ENCODE peak calls at places on chromosomes 13 and 19, in ten cellular contexts. V, B, I, A, D, N, Q, R, T and S are unnamed samples.

GRCh38 chr13:86864376-86864775 is 806.8 kb upstream of the SLITRK5 start:
- DNase-seq in V (no peak), B (no peak), I (no peak), A (no peak), D (no peak), N (peak), Q (no peak), R (no peak), T (no peak), S (no peak)

GRCh38 chr19:17796013-17796837 is 1.3 kb downstream of the B3GNT3 start:
- DNase-seq in V (no peak), B (no peak), I (no peak), A (no peak), D (no peak), N (peak), Q (no peak), R (no peak), T (no peak), S (no peak)

GRCh38 chr13:47159853-47160550 is 263.1 kb upstream of the HTR2A start:
- DNase-seq in V (no peak), B (no peak), I (no peak), A (no peak), D (no peak), N (no peak), Q (no peak), R (no peak), T (no peak), S (no peak)

GRCh38 chr13:39410089-39410901 is 192.7 kb downstream of the LHFPL6 start:
- DNase-seq in V (peak), B (no peak), I (no peak), A (peak), D (peak), N (no peak), Q (no peak), R (no peak), T (no peak), S (no peak)

GRCh38 chr19:35066121-35066520 is 24.6 kb downstream of the HPN start:
- DNase-seq in V (no peak), B (no peak), I (no peak), A (no peak), D (no peak), N (no peak), Q (no peak), R (no peak), T (no peak), S (no peak)

GRCh38 chr19:35433448-35433847 is 14.6 kb upstream of the FFAR2 start:
- DNase-seq in V (no peak), B (no peak), I (no peak), A (no peak), D (no peak), N (no peak), Q (no peak), R (no peak), T (no peak), S (no peak)

GRCh38 chr13:41034862-41035261 is 15.7 kb upstream of the ELF1 start:
- DNase-seq in V (no peak), B (no peak), I (no peak), A (no peak), D (no peak), N (no peak), Q (no peak), R (no peak), T (no peak), S (no peak)

GRCh38 chr13:40440990-40441820 is 225.2 kb downstream of the FOXO1 start:
- DNase-seq in V (peak), B (peak), I (no peak), A (peak), D (peak), N (no peak), Q (no peak), R (peak), T (peak), S (no peak)

GRCh38 chr19:55113570-55114039 is 3.8 kb downstream of the PPP1R12C start:
- DNase-seq in V (peak), B (no peak), I (no peak), A (peak), D (peak), N (no peak), Q (peak), R (peak), T (peak), S (no peak)

GRCh38 chr19:2354670-2355069 is 5.4 kb upstream of the TMPRSS9 start:
- DNase-seq in V (no peak), B (no peak), I (no peak), A (no peak), D (no peak), N (no peak), Q (no peak), R (no peak), T (no peak), S (no peak)

GRCh38 chr19:2353159-2353894 is 6.7 kb upstream of the TMPRSS9 start:
- DNase-seq in V (no peak), B (no peak), I (no peak), A (no peak), D (no peak), N (no peak), Q (no peak), R (no peak), T (no peak), S (no peak)

GRCh38 chr19:2356036-2356646 is 3.9 kb upstream of the TMPRSS9 start:
- DNase-seq in V (no peak), B (no peak), I (no peak), A (no peak), D (no peak), N (no peak), Q (no peak), R (no peak), T (no peak), S (no peak)

GRCh38 chr19:2353895-2354592 is 6.0 kb upstream of the TMPRSS9 start:
- DNase-seq in V (no peak), B (no peak), I (no peak), A (no peak), D (no peak), N (no peak), Q (no peak), R (no peak), T (no peak), S (no peak)

GRCh38 chr19:2355168-2356035 is 4.7 kb upstream of the TMPRSS9 start:
- DNase-seq in V (peak), B (no peak), I (no peak), A (peak), D (no peak), N (no peak), Q (no peak), R (no peak), T (no peak), S (no peak)
- TF ChIP-seq CTCF in V (no peak), B (no peak), I (no peak), A (no peak), D (no peak), N (no peak), Q (no peak), R (no peak), T (no peak), S (no peak)

GRCh38 chr13:49214917-49215376 is 5.2 kb upstream of the MLNR start:
- DNase-seq in V (peak), B (peak), I (no peak), A (no peak), D (no peak), N (peak), Q (peak), R (peak), T (no peak), S (no peak)
- TF ChIP-seq CTCF in V (no peak), B (peak), I (no peak), A (no peak), D (no peak), N (no peak), Q (peak), R (no peak), T (no peak), S (no peak)

DNA sequence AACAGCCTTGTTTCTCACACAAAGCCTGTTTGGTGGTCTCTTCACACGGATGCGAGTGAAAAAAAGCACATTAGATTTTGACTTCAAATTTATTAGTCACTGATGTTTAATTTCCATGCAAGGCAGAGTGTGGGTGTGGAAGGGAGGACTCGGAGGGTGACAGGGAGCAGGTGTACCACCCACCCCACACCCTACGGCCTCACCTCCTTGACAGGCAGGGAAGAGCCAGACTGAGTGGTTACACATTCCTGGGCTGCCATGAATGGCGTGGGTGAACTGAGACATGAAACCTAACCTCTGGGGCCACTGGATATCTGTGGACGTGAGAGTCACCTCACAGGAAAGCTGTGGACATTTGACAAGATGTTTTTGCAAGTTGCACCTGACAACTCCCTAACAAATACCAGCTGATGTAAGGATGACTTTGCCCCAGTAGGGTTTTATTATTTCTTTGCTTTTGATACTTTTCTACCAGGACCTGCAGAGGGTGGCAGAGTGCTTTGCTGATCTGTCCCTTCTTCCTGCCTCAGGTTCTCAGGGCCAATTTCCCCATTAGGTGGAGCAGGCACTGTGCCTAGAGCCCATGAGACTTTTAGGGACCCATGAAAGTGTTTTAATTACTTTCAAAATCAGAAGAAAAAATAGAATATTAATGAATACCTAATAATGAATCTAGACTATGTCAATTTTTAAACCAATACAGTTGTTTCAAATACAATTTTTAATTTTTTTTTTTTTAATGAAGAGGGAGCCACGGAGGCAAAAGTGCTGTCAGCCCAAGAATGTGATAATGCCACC is 58.2 kb upstream of the CYSLTR2 start:
- DNase-seq in V (peak), B (no peak), I (no peak), A (peak), D (peak), N (peak), Q (peak), R (peak), T (no peak), S (peak)
- TF ChIP-seq CTCF in V (peak), B (peak), I (peak), A (peak), D (peak), N (peak), Q (peak), R (peak), T (peak), S (peak)

DNA sequence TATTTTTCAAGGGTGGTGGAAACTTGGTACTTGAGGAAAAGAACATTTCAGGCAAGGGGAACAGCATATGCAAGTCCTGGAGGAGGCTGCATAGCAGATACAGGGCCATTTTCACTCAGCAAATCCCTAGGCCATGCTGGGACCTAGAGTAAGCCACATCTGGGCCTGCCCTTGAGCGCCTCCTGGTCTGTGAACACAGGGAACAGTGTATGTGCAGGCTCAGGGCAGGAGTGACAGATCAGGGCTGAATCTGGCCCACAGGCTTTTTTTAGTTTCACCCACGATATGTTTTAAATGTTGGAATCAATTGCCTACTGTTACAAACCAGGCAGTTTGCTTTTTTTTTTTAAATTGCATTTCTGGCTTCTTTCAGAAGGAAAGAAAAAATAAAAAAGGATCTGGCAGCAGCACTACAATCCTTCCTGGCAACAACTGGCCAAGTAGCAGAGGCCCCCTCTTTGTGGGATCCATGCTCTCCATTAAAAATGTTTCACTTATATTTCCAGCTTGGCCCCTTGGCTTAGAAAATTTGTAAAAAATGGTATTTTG is 1.4 kb upstream of the TMEM145 start:
- DNase-seq in V (no peak), B (no peak), I (no peak), A (no peak), D (no peak), N (no peak), Q (no peak), R (no peak), T (no peak), S (no peak)
- TF ChIP-seq CTCF in V (peak), B (no peak), I (no peak), A (peak), D (no peak), N (no peak), Q (peak), R (no peak), T (no peak), S (no peak)

DNA sequence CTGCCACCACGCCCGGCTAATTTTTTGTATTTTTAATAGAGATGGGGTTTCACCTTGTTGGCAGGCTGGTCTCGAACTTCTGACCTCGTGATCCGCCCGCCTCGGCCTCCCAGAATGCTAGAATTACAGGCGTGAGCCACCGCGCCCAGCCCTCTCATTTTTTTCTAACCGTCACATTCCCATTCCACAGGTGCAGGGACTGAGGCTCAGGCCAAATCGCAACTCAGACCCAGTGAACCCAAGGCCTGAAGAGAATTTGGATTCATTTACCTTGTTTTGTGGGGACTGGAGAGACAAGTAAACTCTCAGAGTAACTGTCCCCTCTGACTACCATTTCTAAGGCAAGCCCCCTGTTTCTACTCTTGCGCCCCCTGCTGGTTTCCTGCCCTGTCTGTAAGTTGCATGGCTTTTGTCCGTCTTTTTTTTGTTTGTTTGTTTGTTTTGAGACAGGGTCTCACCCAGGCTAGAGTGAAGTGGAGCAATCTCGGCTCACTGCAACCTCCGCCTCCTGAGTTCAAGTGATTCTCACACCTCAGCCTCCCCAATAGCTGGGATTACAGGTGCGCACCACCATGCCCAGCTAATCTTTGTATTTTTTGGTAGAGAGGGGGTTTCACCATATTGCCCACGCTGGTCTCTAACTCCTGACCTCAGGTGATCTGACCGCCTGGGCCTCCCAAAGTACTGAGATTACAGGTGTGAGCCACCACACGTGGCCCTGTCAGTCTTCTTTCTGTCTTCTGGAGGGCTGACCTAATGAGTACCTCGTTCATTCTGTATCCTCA is 2.3 kb upstream of the STRN4 start:
- DNase-seq in V (peak), B (peak), I (no peak), A (peak), D (peak), N (peak), Q (peak), R (peak), T (no peak), S (no peak)
- TF ChIP-seq CTCF in V (peak), B (peak), I (peak), A (peak), D (peak), N (peak), Q (peak), R (peak), T (peak), S (peak)

GRCh38 chr13:26591672-26592071 is 34.2 kb downstream of the WASF3 start:
- DNase-seq in V (no peak), B (no peak), I (no peak), A (no peak), D (no peak), N (no peak), Q (no peak), R (no peak), T (no peak), S (no peak)

GRCh38 chr13:26589754-26590153 is 32.3 kb downstream of the WASF3 start:
- DNase-seq in V (peak), B (no peak), I (no peak), A (no peak), D (peak), N (no peak), Q (no peak), R (no peak), T (no peak), S (no peak)

GRCh38 chr13:26590379-26590778 is 32.9 kb downstream of the WASF3 start:
- DNase-seq in V (no peak), B (no peak), I (no peak), A (no peak), D (no peak), N (no peak), Q (no peak), R (no peak), T (no peak), S (no peak)

GRCh38 chr13:26587251-26587650 is 29.8 kb downstream of the WASF3 start:
- DNase-seq in V (no peak), B (no peak), I (no peak), A (no peak), D (no peak), N (no peak), Q (no peak), R (no peak), T (no peak), S (no peak)

GRCh38 chr13:26590951-26591350 is 33.5 kb downstream of the WASF3 start:
- DNase-seq in V (no peak), B (no peak), I (no peak), A (no peak), D (no peak), N (no peak), Q (no peak), R (no peak), T (no peak), S (no peak)
- TF ChIP-seq CTCF in V (no peak), B (no peak), I (no peak), A (no peak), D (no peak), N (no peak), Q (no peak), R (no peak), T (no peak), S (no peak)

GRCh38 chr19:47432499-47432898 is 13.2 kb upstream of the MEIS3 start:
- DNase-seq in V (no peak), B (no peak), I (no peak), A (no peak), D (no peak), N (no peak), Q (no peak), R (no peak), T (no peak), S (no peak)
- TF ChIP-seq CTCF in V (no peak), B (no peak), I (no peak), A (no peak), D (no peak), N (no peak), Q (no peak), R (no peak), T (no peak), S (no peak)

DNA sequence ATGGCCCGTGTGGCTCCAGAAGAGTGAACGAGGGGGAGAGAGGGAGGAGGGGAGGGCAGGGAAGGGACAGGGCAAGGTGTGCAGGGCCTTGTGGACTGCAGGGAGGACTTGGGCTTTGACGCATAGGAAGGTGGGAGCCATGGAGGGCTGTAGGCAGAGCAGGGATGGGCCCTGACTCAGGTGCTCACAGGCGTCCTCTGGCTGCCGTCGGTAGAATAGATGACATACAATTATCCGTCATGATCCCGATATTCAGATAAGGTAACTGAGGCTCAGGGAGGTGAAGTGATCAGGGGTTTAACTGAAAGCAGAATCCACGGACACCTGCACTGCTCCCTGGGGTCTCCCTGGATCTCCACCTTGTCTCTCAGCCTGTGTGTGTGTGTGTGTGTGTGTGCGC is 3.4 kb downstream of the C3 start:
- DNase-seq in V (no peak), B (no peak), I (no peak), A (no peak), D (no peak), N (no peak), Q (no peak), R (no peak), T (no peak), S (no peak)
- TF ChIP-seq CTCF in V (no peak), B (no peak), I (peak), A (no peak), D (peak), N (peak), Q (peak), R (no peak), T (no peak), S (no peak)

GRCh38 chr13:44818428-44818827 is 170.8 kb downstream of the NUFIP1 start:
- DNase-seq in V (peak), B (no peak), I (no peak), A (no peak), D (no peak), N (peak), Q (no peak), R (no peak), T (no peak), S (no peak)
- TF ChIP-seq CTCF in V (no peak), B (no peak), I (peak), A (peak), D (no peak), N (peak), Q (peak), R (no peak), T (no peak), S (no peak)